ENCODE peak calls at places on chromosomes 11 and 22, in six cellular contexts. K, N, M, V, C and S are unnamed samples.

GRCh38 chr11:3057069-3057963 is at the start of gene CARS1:
- DNase-seq in K (peak), N (peak), M (peak), V (peak), C (peak), S (peak)

GRCh38 chr11:18754308-18754707 is 28.3 kb upstream of the IGSF22 start:
- DNase-seq in K (no peak), N (no peak), M (peak), V (no peak), C (no peak), S (no peak)

GRCh38 chr11:117604349-117604995 is 192.5 kb downstream of the DSCAML1 start:
- DNase-seq in K (no peak), N (peak), M (no peak), V (no peak), C (no peak), S (no peak)

GRCh38 chr11:62439785-62440602 is 21.2 kb downstream of the SCGB1A1 start:
- DNase-seq in K (no peak), N (peak), M (peak), V (no peak), C (no peak), S (no peak)

GRCh38 chr11:128021304-128022006 is 565.9 kb downstream of the ETS1 start:
- DNase-seq in K (no peak), N (peak), M (peak), V (no peak), C (peak), S (no peak)

GRCh38 chr11:111393585-111393984 is 14.5 kb upstream of the POU2AF1 start:
- DNase-seq in K (no peak), N (no peak), M (no peak), V (no peak), C (no peak), S (no peak)

GRCh38 chr11:100515087-100515486 is 172.0 kb upstream of the ARHGAP42 start:
- DNase-seq in K (no peak), N (peak), M (peak), V (no peak), C (peak), S (no peak)

GRCh38 chr11:64743591-64744543 is at the start of gene RASGRP2:
- DNase-seq in K (peak), N (peak), M (peak), V (peak), C (peak), S (peak)

GRCh38 chr22:32413715-32414114 is 1.7 kb upstream of the RTCB start:
- DNase-seq in K (no peak), N (no peak), M (peak), V (no peak), C (peak), S (no peak)

GRCh38 chr22:20230777-20231420 is 37.2 kb downstream of the RTN4R start:
- DNase-seq in K (no peak), N (no peak), M (no peak), V (no peak), C (no peak), S (no peak)

GRCh38 chr22:27780161-27780575 is 21.4 kb downstream of the MN1 start:
- DNase-seq in K (no peak), N (peak), M (peak), V (no peak), C (peak), S (no peak)

GRCh38 chr22:26196657-26197056 is 27.4 kb downstream of the SEZ6L start:
- DNase-seq in K (no peak), N (no peak), M (no peak), V (peak), C (no peak), S (no peak)

GRCh38 chr11:27347361-27347760 is 15.7 kb downstream of the CCDC34 start:
- DNase-seq in K (no peak), N (no peak), M (no peak), V (no peak), C (no peak), S (no peak)

GRCh38 chr11:27349919-27350318 is 13.1 kb downstream of the CCDC34 start:
- DNase-seq in K (no peak), N (no peak), M (no peak), V (no peak), C (no peak), S (no peak)

GRCh38 chr11:27350503-27350902 is 12.5 kb downstream of the CCDC34 start:
- DNase-seq in K (no peak), N (no peak), M (peak), V (no peak), C (no peak), S (no peak)

GRCh38 chr11:27352781-27353180 is 10.2 kb downstream of the CCDC34 start:
- DNase-seq in K (no peak), N (no peak), M (no peak), V (no peak), C (peak), S (no peak)

DNA sequence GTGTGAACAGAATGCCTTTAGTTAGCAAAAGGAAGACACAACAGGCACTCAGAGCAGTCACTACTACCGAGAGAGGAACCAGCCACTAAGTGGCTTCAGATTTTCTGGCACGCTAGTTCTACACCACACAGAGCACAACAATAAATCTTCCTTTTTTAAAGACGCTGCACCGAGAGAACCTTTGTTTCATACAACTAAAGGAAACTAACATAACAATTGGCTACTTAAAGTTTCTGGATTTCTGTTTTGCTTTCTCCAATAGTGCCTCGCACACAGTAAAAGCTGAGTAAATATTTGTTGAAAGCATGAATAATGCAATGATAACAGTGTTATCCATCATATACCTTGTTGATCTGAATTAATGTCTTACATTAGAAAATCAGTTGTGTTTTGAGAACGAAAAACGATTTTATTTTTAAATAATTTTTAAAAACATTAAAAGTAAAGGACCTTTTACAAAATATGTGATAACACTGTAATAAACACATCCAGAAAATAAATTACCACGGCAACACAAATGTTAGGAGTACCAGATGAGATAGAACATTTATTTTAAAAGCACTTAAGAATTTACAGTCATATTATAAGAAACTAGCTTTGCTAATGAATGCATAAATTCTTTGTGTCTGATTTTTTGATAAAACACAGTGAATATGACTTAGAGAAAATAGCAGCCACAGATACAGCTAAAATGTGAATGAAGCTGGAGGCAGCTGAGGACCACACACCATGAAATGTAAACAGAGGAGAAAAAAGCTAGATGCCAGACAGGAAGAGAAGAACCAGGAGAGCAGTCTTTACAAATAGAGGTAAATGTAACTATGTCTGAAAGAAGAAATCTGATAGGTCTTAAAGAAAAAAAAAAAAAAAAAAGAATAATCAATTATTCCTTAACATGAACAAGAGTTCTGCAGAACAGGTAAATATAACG is 14.8 kb downstream of the CCDC34 start:
- DNase-seq in K (no peak), N (no peak), M (no peak), V (no peak), C (no peak), S (no peak)
- H3K4me3 ChIP-seq in K (no peak), N (no peak), M (no peak), V (no peak), C (no peak), S (no peak)

GRCh38 chr22:36815558-36816337 is 1.1 kb downstream of the PVALB start:
- DNase-seq in K (no peak), N (no peak), M (no peak), V (no peak), C (no peak), S (no peak)

GRCh38 chr22:36814796-36815195 is 2.0 kb downstream of the PVALB start:
- DNase-seq in K (no peak), N (no peak), M (no peak), V (no peak), C (no peak), S (no peak)

GRCh38 chr22:36817429-36817783 is 571 bp upstream of the PVALB start:
- DNase-seq in K (no peak), N (peak), M (no peak), V (no peak), C (peak), S (no peak)

GRCh38 chr22:36816635-36817428 is at the start of gene PVALB:
- DNase-seq in K (no peak), N (peak), M (peak), V (peak), C (peak), S (no peak)

DNA sequence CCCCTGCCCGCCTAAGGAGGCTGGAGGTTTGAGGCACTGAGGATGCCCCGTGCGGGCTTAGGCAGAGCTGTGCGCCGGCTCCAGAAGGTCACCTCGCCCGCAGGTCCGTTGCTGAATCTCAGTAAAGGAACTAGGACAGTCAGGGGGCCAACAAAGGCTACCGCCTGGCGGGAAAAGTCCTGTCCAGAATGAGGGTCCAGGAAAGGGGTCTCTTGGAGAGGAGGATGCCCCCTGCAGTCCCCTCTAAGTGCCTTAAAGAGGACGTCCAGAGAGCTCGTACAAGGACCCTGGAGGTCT is 549 bp downstream of the PVALB start:
- DNase-seq in K (no peak), N (peak), M (no peak), V (no peak), C (peak), S (no peak)
- H3K4me3 ChIP-seq in K (no peak), N (peak), M (no peak), V (no peak), C (no peak), S (no peak)

DNA sequence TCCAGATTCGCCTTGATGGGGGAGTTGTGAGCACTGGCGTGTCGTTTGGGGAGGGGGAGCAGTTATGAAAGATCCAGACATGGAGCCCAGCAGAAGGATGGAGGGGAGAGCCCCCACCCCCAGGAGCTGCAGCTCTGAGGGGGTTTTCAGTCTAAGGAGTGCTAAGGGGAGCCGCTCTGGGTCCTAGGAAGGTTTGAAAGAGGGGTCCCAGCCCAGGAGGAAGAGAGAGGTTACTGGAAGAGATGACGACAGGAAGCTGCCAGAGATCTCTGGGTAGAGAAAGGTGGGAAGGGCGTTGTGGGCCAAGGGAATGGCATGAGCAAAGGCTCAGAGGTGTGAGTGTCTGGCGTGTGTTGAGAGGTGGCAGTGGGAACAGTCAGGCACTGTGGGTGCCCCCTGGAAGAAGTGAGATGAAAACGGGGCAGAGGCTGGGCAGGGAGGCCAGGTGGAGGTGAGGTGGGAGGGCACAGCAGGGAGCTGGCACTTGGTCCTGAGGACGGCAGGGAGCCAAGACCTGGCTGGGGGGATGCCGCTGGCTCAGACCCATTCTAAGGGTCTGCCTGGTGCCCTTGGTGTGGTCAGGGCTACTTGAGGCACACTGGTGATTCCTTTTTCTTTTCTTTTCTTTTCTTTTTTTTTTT is 1.8 kb downstream of the MGAT3 start:
- DNase-seq in K (peak), N (no peak), M (no peak), V (no peak), C (no peak), S (no peak)
- H3K4me3 ChIP-seq in K (peak), N (peak), M (peak), V (no peak), C (peak), S (peak)

DNA sequence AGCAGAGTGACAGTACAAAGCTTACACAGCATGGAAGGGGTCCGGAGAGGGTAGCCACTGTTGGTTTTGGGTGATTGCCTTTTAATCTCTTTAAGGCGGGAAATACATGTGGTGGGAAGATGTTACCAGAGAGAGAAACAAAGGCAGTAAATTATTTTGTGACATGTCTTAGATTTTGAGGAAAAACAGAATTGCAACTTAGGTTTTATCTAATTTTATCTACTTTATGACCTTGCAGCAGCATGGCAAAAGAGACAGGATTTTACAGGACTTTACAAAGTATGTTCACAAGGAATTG is 1.9 kb downstream of the IFITM2 start:
- DNase-seq in K (no peak), N (no peak), M (no peak), V (no peak), C (no peak), S (no peak)
- H3K4me3 ChIP-seq in K (peak), N (peak), M (peak), V (no peak), C (no peak), S (peak)

GRCh38 chr22:21755855-21756284 is 20.3 kb upstream of the YPEL1 start:
- DNase-seq in K (no peak), N (no peak), M (peak), V (peak), C (no peak), S (no peak)
- H3K4me3 ChIP-seq in K (no peak), N (no peak), M (no peak), V (no peak), C (no peak), S (no peak)

DNA sequence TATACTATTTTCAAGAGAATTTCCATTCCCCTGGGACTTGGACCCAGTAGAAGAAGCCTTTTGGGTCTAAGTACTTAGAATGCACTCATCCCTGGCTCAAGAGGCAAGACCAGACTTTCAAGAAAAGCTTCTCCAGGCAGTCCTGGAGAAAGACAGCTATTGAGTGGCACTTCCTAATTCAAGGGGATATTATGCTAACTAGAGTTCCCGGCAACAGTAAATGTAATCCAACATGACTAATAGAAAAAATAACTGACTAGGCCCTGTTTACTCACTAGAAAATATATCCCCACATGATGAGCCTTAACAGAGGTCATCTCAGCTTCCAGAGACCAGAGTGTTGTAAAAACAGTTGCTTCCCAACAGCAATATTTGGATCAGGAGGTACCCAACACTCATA is 47.2 kb upstream of the AKIP1 start:
- DNase-seq in K (no peak), N (no peak), M (peak), V (no peak), C (no peak), S (no peak)
- H3K4me3 ChIP-seq in K (no peak), N (no peak), M (no peak), V (no peak), C (no peak), S (no peak)

GRCh38 chr22:21573293-21573734 is 5.8 kb downstream of the UBE2L3 start:
- DNase-seq in K (no peak), N (no peak), M (no peak), V (no peak), C (no peak), S (no peak)
- H3K4me3 ChIP-seq in K (no peak), N (no peak), M (no peak), V (no peak), C (no peak), S (no peak)

DNA sequence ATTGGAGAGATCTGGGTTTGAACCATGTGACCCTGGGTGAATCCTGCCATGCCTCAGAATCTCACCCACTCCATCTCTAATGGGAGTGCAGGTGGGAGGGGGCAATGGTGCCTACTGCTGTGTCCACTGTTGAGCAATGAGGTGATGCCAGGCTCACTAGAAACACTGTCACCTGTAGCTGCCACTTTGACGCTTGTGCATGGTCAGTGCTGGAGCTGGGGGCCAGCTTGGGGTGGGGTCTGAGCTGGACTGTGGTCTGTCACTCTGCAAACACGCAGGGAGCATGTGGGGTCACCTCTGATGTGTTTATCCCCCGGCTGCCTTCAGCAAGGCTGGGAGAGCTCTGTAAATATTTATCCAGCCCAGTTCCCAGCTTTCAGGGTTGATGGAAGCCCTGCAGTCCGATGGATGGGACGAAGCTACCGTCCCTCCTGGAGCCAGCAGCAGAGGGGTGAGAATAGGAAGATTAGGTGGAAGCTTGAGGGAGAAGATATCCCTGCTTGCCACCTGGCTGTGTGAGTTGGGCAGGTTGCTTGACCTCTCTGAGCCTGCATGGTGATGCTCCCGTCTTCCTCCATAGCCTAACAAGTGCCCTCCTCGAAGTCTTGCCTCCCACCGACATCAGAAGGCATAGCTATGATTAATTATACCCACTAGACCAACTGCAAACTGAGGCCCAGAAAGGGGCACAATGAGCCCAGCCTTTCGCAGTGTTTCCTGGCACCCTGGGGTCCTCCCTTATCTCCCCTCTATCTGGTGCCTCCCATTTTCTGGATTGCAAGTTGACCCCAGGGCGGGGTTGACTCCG is 1.7 kb downstream of the MMP11 start:
- DNase-seq in K (no peak), N (no peak), M (no peak), V (no peak), C (no peak), S (no peak)
- H3K4me3 ChIP-seq in K (no peak), N (no peak), M (no peak), V (no peak), C (no peak), S (no peak)

GRCh38 chr11:13126430-13126829 is 117.3 kb downstream of the RASSF10 start:
- DNase-seq in K (no peak), N (no peak), M (peak), V (no peak), C (no peak), S (no peak)
- H3K4me3 ChIP-seq in K (no peak), N (no peak), M (no peak), V (no peak), C (no peak), S (no peak)